ENCODE peak calls at places on chromosome 10, in six cellular contexts. I is K562, X is H1, C is WTC11, F is HepG2, U is GM12878. T is an unnamed sample.

GRCh38 chr10:131620314-131620713 is 280.5 kb upstream of the PPP2R2D start:
- DNase-seq in I (no peak), X (no peak), C (no peak), F (no peak), U (no peak), T (no peak)

GRCh38 chr10:57663401-57663800 is 604.3 kb downstream of the IPMK start:
- DNase-seq in I (no peak), X (no peak), C (no peak), F (no peak), U (no peak), T (no peak)

GRCh38 chr10:132961-133898 is 2.0 kb upstream of the ZMYND11 start:
- DNase-seq in I (no peak), X (no peak), C (no peak), F (peak), U (no peak), T (peak)

GRCh38 chr10:30992671-30993070 is 39.0 kb downstream of the ZNF438 start:
- DNase-seq in I (no peak), X (no peak), C (no peak), F (no peak), U (no peak), T (no peak)

GRCh38 chr10:103829838-103830465 is 25.4 kb downstream of the SH3PXD2A start:
- DNase-seq in I (no peak), X (no peak), C (no peak), F (no peak), U (no peak), T (no peak)

GRCh38 chr10:3331680-3332230 is 159.2 kb upstream of the PITRM1 start:
- DNase-seq in I (no peak), X (no peak), C (no peak), F (no peak), U (no peak), T (no peak)

GRCh38 chr10:44071479-44071878 is 313.4 kb downstream of the CXCL12 start:
- DNase-seq in I (no peak), X (no peak), C (no peak), F (no peak), U (no peak), T (no peak)

GRCh38 chr10:60123668-60124067 is 217.3 kb upstream of the CCDC6 start:
- DNase-seq in I (no peak), X (no peak), C (no peak), F (no peak), U (no peak), T (no peak)

GRCh38 chr10:3902054-3902808 is 117.2 kb upstream of the KLF6 start:
- DNase-seq in I (no peak), X (no peak), C (no peak), F (peak), U (peak), T (no peak)

GRCh38 chr10:60613434-60613833 is 164.8 kb upstream of the CDK1 start:
- DNase-seq in I (no peak), X (no peak), C (no peak), F (no peak), U (no peak), T (no peak)

GRCh38 chr10:97991875-97992274 is 38.5 kb downstream of the CRTAC1 start:
- DNase-seq in I (peak), X (no peak), C (peak), F (peak), U (no peak), T (peak)

GRCh38 chr10:6581750-6582697 is 1.9 kb upstream of the PRKCQ start:
- DNase-seq in I (peak), X (no peak), C (no peak), F (no peak), U (no peak), T (peak)

GRCh38 chr10:18906636-18907035 is 142.0 kb upstream of the MALRD1 start:
- DNase-seq in I (no peak), X (no peak), C (no peak), F (no peak), U (no peak), T (no peak)

GRCh38 chr10:87860156-87860795 is 3.1 kb downstream of the KLLN start:
- DNase-seq in I (peak), X (no peak), C (no peak), F (peak), U (peak), T (peak)

GRCh38 chr10:48703776-48704555 is 19.3 kb downstream of the WDFY4 start:
- DNase-seq in I (no peak), X (no peak), C (no peak), F (no peak), U (no peak), T (no peak)

GRCh38 chr10:11208908-11209809 is 191.5 kb downstream of the CELF2 start:
- DNase-seq in I (no peak), X (no peak), C (no peak), F (no peak), U (no peak), T (no peak)

GRCh38 chr10:43748560-43748959 is 99.9 kb upstream of the ZNF32 start:
- DNase-seq in I (no peak), X (no peak), C (no peak), F (no peak), U (no peak), T (no peak)

GRCh38 chr10:117002206-117002605 is 2.8 kb downstream of the SHTN1 start:
- DNase-seq in I (no peak), X (no peak), C (no peak), F (no peak), U (no peak), T (no peak)
- TF ChIP-seq CREB1 in I (no peak), X (no peak), C (no peak), F (no peak), U (no peak), T (no peak)

GRCh38 chr10:45372251-45372951 is 1.6 kb upstream of the ALOX5 start:
- DNase-seq in I (no peak), X (no peak), C (no peak), F (no peak), U (no peak), T (no peak)

GRCh38 chr10:45374451-45375052 is 536 bp downstream of the ALOX5 start:
- DNase-seq in I (no peak), X (no peak), C (no peak), F (no peak), U (no peak), T (peak)

GRCh38 chr10:45373003-45373782 is 823 bp upstream of the ALOX5 start:
- DNase-seq in I (peak), X (no peak), C (peak), F (no peak), U (no peak), T (peak)

GRCh38 chr10:45375101-45375500 is 1.1 kb downstream of the ALOX5 start:
- DNase-seq in I (no peak), X (no peak), C (no peak), F (no peak), U (no peak), T (no peak)

DNA sequence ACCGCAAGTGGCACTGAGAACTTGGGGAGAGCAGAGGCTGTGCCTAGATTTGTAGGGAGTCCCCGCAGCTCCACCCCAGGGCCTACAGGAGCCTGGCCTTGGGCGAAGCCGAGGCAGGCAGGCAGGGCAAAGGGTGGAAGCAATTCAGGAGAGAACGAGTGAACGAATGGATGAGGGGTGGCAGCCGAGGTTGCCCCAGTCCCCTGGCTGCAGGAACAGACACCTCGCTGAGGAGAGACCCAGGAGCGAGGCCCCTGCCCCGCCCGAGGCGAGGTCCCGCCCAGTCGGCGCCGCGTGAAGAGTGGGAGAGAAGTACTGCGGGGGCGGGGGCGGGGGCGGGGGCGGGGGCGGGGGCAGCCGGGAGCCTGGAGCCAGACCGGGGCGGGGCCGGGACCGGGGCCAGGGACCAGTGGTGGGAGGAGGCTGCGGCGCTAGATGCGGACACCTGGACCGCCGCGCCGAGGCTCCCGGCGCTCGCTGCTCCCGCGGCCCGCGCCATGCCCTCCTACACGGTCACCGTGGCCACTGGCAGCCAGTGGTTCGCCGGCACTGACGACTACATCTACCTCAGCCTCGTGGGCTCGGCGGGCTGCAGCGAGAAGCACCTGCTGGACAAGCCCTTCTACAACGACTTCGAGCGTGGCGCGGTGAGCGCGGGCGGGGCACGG is at the start of gene ALOX5:
- DNase-seq in I (peak), X (no peak), C (peak), F (no peak), U (no peak), T (peak)
- TF ChIP-seq CREB1 in I (no peak), X (no peak), C (no peak), F (no peak), U (no peak), T (no peak)

DNA sequence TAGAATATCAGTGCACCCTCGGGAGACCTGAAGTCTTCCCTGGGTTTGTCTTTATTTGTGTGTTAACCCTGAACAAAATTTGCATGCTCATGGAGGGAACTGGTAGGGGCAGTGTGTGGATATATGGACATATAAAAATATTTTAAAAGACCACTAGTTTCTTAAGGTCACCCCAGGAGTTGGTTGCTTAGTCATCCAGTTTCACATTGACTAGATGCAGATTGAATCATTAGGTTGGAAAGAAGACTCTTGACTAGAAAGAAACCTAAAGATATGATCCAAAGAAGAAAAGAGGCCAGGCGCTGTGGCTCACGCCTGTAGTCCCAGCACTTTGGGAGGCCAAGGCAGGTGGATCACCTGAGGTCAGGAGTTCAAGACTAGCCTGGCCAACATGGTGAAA is 137.1 kb downstream of the KAT6B start:
- DNase-seq in I (no peak), X (no peak), C (no peak), F (no peak), U (no peak), T (no peak)
- TF ChIP-seq CREB1 in I (no peak), X (no peak), C (no peak), F (no peak), U (no peak), T (no peak)

DNA sequence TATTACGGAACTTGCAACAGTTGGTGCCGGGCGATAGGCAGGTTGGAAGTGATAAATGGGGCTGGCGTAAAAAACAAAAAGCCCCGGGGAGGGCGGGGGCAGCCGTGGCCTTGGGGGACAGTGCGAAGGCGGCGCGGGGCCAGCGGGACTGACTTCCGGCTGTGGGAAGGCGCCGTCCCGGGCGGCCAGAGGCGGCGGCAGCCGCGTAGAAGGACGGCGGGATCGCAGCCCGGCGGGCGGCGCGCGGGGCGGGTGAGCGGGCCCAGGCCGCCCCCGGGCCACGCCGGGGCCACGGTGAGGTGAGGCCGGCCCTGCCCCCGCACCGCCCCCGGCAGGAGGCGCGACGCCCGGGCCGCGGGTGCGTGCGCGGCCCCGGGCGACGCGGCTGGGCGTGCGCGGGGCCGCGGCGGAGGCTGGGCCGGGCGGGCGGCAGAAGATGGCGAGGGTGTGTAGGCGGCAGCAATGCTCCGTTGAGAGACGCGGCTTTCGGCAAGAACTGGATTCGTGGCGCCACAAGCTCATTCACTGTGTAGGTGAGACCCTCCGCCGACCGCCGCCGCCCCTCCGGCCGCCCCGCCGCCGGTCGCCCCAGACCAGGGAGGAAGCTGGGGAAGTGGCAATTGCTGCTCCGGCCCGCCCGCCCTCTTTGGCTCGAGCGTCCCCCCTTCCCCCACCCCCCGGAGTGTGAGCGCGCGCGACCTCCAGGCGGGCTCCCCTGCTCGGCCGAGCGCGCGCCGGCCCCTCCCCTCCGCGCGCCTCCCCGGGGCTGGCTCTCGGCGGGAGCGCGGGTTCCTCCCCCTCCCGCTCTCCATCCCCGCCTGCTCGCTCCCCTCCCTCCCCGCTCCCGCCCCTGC is at the start of gene LCOR:
- DNase-seq in I (peak), X (no peak), C (peak), F (peak), U (no peak), T (peak)
- TF ChIP-seq CREB1 in I (peak), X (no peak), C (no peak), F (no peak), U (no peak), T (no peak)

DNA sequence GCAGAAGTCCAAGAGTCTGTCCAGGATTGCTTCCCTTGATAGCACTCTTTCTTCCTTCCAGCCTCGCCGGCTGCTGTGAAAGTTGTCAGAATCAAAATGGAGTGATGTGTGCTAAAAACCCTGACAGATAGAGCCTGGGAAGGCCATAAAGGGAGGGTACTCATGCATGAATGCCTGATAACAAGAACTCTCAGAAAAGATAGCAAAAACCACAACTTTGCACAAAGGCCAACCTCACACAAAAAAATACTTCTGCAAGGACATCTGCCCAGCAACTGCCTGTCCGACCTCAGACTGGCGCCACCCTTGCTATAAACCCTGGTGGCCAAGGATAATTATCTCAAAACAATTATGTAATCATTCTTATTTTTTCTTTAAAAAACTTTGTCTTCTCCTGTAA is 133.2 kb upstream of the SVIL start:
- DNase-seq in I (no peak), X (no peak), C (no peak), F (no peak), U (no peak), T (no peak)
- TF ChIP-seq CREB1 in I (no peak), X (no peak), C (no peak), F (no peak), U (no peak), T (no peak)

GRCh38 chr10:123922126-123922525 is 30.5 kb upstream of the CPXM2 start:
- DNase-seq in I (no peak), X (no peak), C (no peak), F (no peak), U (no peak), T (no peak)

GRCh38 chr10:123912466-123913201 is 21.0 kb upstream of the CPXM2 start:
- DNase-seq in I (no peak), X (no peak), C (no peak), F (no peak), U (no peak), T (no peak)

GRCh38 chr10:123913688-123914268 is 22.2 kb upstream of the CPXM2 start:
- DNase-seq in I (peak), X (no peak), C (no peak), F (no peak), U (no peak), T (peak)

GRCh38 chr10:123911866-123912265 is 20.3 kb upstream of the CPXM2 start:
- DNase-seq in I (no peak), X (no peak), C (no peak), F (no peak), U (no peak), T (no peak)

DNA sequence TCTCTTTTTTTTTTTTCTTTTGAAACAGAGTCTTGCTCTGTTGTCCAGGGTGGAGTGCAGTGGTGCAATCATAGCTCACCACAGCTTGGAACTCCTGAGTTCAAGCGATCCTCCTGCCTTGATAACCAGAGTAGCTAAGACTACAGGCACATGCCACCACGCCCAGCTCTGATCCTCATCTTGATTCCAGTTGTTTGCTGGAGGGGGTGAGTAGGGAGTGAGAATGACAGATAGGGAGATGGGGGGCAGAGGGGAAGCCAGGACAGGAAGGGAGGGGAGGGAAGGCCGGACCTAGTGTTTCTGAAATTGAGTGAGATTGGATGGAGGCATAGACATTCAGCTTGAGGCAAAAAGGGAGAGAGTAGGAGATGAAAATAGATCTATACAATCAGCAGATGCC is 25.2 kb upstream of the CPXM2 start:
- DNase-seq in I (no peak), X (no peak), C (no peak), F (no peak), U (no peak), T (no peak)
- TF ChIP-seq CREB1 in I (no peak), X (no peak), C (no peak), F (no peak), U (no peak), T (no peak)